ENCODE peak calls at places on chromosome 17, in eight cellular contexts. One of them, this sample, is unnamed.

GRCh38 chr17:69246726-69247375 is 18.2 kb upstream of the ABCA10 start:
- DNase-seq in A172: peak
- DNase-seq in osteocyte: no peak
- DNase-seq in activated CD8-positive, alpha-beta memory T cell treated with anti-CD3 and anti-CD28 coated beads, Interleukin-2, amount 50 U/mL, for 48 hours: no peak
- DNase-seq in foreskin keratinocyte: peak
- DNase-seq in esophagus squamous epithelium: no peak
- DNase-seq in NCI-H2107: no peak
- DNase-seq in stimulated activated CD4-positive, alpha-beta T cell treated with anti-CD3 and anti-CD28 coated beads, Interleukin-1b, Interleukin-23, amount 100 ng/mL, for 1 hour: no peak
- DNase-seq in this sample: no peak

GRCh38 chr17:76398523-76399174 is 14.2 kb downstream of the SPHK1 start:
- DNase-seq in activated CD8-positive, alpha-beta memory T cell treated with anti-CD3 and anti-CD28 coated beads, Interleukin-2, amount 50 U/mL, for 48 hours: no peak
- DNase-seq in esophagus squamous epithelium: no peak
- DNase-seq in osteocyte: no peak
- DNase-seq in stimulated activated CD4-positive, alpha-beta T cell treated with anti-CD3 and anti-CD28 coated beads, Interleukin-1b, Interleukin-23, amount 100 ng/mL, for 1 hour: no peak
- DNase-seq in NCI-H2107: no peak
- DNase-seq in foreskin keratinocyte: no peak
- DNase-seq in A172: peak
- DNase-seq in this sample: no peak

GRCh38 chr17:77957215-77957868 is 1.2 kb upstream of the TNRC6C start:
- DNase-seq in esophagus squamous epithelium: no peak
- DNase-seq in A172: no peak
- DNase-seq in NCI-H2107: no peak
- DNase-seq in stimulated activated CD4-positive, alpha-beta T cell treated with anti-CD3 and anti-CD28 coated beads, Interleukin-1b, Interleukin-23, amount 100 ng/mL, for 1 hour: no peak
- DNase-seq in osteocyte: peak
- DNase-seq in foreskin keratinocyte: peak
- DNase-seq in activated CD8-positive, alpha-beta memory T cell treated with anti-CD3 and anti-CD28 coated beads, Interleukin-2, amount 50 U/mL, for 48 hours: no peak
- DNase-seq in this sample: no peak

GRCh38 chr17:42456223-42457106 is 2.2 kb upstream of the ATP6V0A1 start:
- DNase-seq in osteocyte: no peak
- DNase-seq in foreskin keratinocyte: peak
- DNase-seq in stimulated activated CD4-positive, alpha-beta T cell treated with anti-CD3 and anti-CD28 coated beads, Interleukin-1b, Interleukin-23, amount 100 ng/mL, for 1 hour: no peak
- DNase-seq in esophagus squamous epithelium: no peak
- DNase-seq in activated CD8-positive, alpha-beta memory T cell treated with anti-CD3 and anti-CD28 coated beads, Interleukin-2, amount 50 U/mL, for 48 hours: no peak
- DNase-seq in A172: peak
- DNase-seq in NCI-H2107: no peak
- DNase-seq in this sample: no peak

GRCh38 chr17:19958023-19958422 is 19.6 kb downstream of the AKAP10 start:
- DNase-seq in stimulated activated CD4-positive, alpha-beta T cell treated with anti-CD3 and anti-CD28 coated beads, Interleukin-1b, Interleukin-23, amount 100 ng/mL, for 1 hour: no peak
- DNase-seq in osteocyte: no peak
- DNase-seq in A172: peak
- DNase-seq in foreskin keratinocyte: peak
- DNase-seq in NCI-H2107: no peak
- DNase-seq in activated CD8-positive, alpha-beta memory T cell treated with anti-CD3 and anti-CD28 coated beads, Interleukin-2, amount 50 U/mL, for 48 hours: no peak
- DNase-seq in esophagus squamous epithelium: no peak
- DNase-seq in this sample: no peak

GRCh38 chr17:81517339-81518112 is 4.9 kb upstream of the ACTG1 start:
- DNase-seq in foreskin keratinocyte: no peak
- DNase-seq in esophagus squamous epithelium: no peak
- DNase-seq in NCI-H2107: no peak
- DNase-seq in A172: no peak
- DNase-seq in stimulated activated CD4-positive, alpha-beta T cell treated with anti-CD3 and anti-CD28 coated beads, Interleukin-1b, Interleukin-23, amount 100 ng/mL, for 1 hour: no peak
- DNase-seq in osteocyte: peak
- DNase-seq in activated CD8-positive, alpha-beta memory T cell treated with anti-CD3 and anti-CD28 coated beads, Interleukin-2, amount 50 U/mL, for 48 hours: peak
- DNase-seq in this sample: no peak

GRCh38 chr17:74532115-74532514 is 840 bp upstream of the CD300LB start:
- DNase-seq in A172: no peak
- DNase-seq in NCI-H2107: no peak
- DNase-seq in activated CD8-positive, alpha-beta memory T cell treated with anti-CD3 and anti-CD28 coated beads, Interleukin-2, amount 50 U/mL, for 48 hours: peak
- DNase-seq in foreskin keratinocyte: no peak
- DNase-seq in esophagus squamous epithelium: no peak
- DNase-seq in osteocyte: peak
- DNase-seq in stimulated activated CD4-positive, alpha-beta T cell treated with anti-CD3 and anti-CD28 coated beads, Interleukin-1b, Interleukin-23, amount 100 ng/mL, for 1 hour: no peak
- DNase-seq in this sample: no peak

GRCh38 chr17:82214012-82214628 is 1.5 kb upstream of the CCDC57 start:
- DNase-seq in activated CD8-positive, alpha-beta memory T cell treated with anti-CD3 and anti-CD28 coated beads, Interleukin-2, amount 50 U/mL, for 48 hours: no peak
- DNase-seq in esophagus squamous epithelium: no peak
- DNase-seq in stimulated activated CD4-positive, alpha-beta T cell treated with anti-CD3 and anti-CD28 coated beads, Interleukin-1b, Interleukin-23, amount 100 ng/mL, for 1 hour: no peak
- DNase-seq in A172: no peak
- DNase-seq in osteocyte: no peak
- DNase-seq in foreskin keratinocyte: no peak
- DNase-seq in NCI-H2107: no peak
- DNase-seq in this sample: no peak

GRCh38 chr17:27793168-27793905 is 7.0 kb downstream of the NOS2 start:
- DNase-seq in foreskin keratinocyte: no peak
- DNase-seq in osteocyte: no peak
- DNase-seq in A172: no peak
- DNase-seq in stimulated activated CD4-positive, alpha-beta T cell treated with anti-CD3 and anti-CD28 coated beads, Interleukin-1b, Interleukin-23, amount 100 ng/mL, for 1 hour: no peak
- DNase-seq in esophagus squamous epithelium: no peak
- DNase-seq in activated CD8-positive, alpha-beta memory T cell treated with anti-CD3 and anti-CD28 coated beads, Interleukin-2, amount 50 U/mL, for 48 hours: no peak
- DNase-seq in NCI-H2107: no peak
- DNase-seq in this sample: no peak

GRCh38 chr17:44071198-44071520 is 624 bp downstream of the G6PC3 start:
- DNase-seq in activated CD8-positive, alpha-beta memory T cell treated with anti-CD3 and anti-CD28 coated beads, Interleukin-2, amount 50 U/mL, for 48 hours: no peak
- DNase-seq in stimulated activated CD4-positive, alpha-beta T cell treated with anti-CD3 and anti-CD28 coated beads, Interleukin-1b, Interleukin-23, amount 100 ng/mL, for 1 hour: peak
- DNase-seq in foreskin keratinocyte: no peak
- DNase-seq in osteocyte: no peak
- DNase-seq in A172: no peak
- DNase-seq in NCI-H2107: no peak
- DNase-seq in esophagus squamous epithelium: no peak
- DNase-seq in this sample: no peak

GRCh38 chr17:42679001-42679491 is 2.3 kb upstream of the PLEKHH3 start:
- DNase-seq in A172: peak
- DNase-seq in foreskin keratinocyte: peak
- DNase-seq in NCI-H2107: peak
- DNase-seq in osteocyte: no peak
- DNase-seq in activated CD8-positive, alpha-beta memory T cell treated with anti-CD3 and anti-CD28 coated beads, Interleukin-2, amount 50 U/mL, for 48 hours: peak
- DNase-seq in stimulated activated CD4-positive, alpha-beta T cell treated with anti-CD3 and anti-CD28 coated beads, Interleukin-1b, Interleukin-23, amount 100 ng/mL, for 1 hour: no peak
- DNase-seq in esophagus squamous epithelium: no peak
- DNase-seq in this sample: peak

GRCh38 chr17:79980246-79981043 is 55.2 kb downstream of the TBC1D16 start:
- DNase-seq in foreskin keratinocyte: no peak
- DNase-seq in NCI-H2107: no peak
- DNase-seq in stimulated activated CD4-positive, alpha-beta T cell treated with anti-CD3 and anti-CD28 coated beads, Interleukin-1b, Interleukin-23, amount 100 ng/mL, for 1 hour: no peak
- DNase-seq in A172: no peak
- DNase-seq in esophagus squamous epithelium: no peak
- DNase-seq in activated CD8-positive, alpha-beta memory T cell treated with anti-CD3 and anti-CD28 coated beads, Interleukin-2, amount 50 U/mL, for 48 hours: no peak
- DNase-seq in osteocyte: no peak
- DNase-seq in this sample: no peak